ENCODE peak calls at places on chromosomes 1 and 21, in nine cellular contexts. S, V, I, T, L, O, P, H and A are unnamed samples.

GRCh38 chr1:64019818-64020217 is 183.6 kb upstream of the UBE2U start:
- DNase-seq in P (peak), H (peak), S (no peak), O (peak), V (no peak), L (peak), I (no peak), T (no peak), A (peak)

GRCh38 chr1:232594768-232595698 is 34.9 kb downstream of the SIPA1L2 start:
- DNase-seq in O (no peak), T (no peak), L (no peak), S (peak), P (no peak), I (no peak), H (no peak), V (no peak), A (no peak)

GRCh38 chr1:244049969-244050834 is 881 bp upstream of the ZBTB18 start:
- DNase-seq in P (no peak), S (no peak), I (no peak), T (no peak), V (no peak), H (no peak), L (peak), O (no peak), A (no peak)

GRCh38 chr1:41102653-41103052 is 81.1 kb upstream of the SLFNL1 start:
- DNase-seq in P (no peak), S (no peak), O (no peak), T (no peak), L (no peak), V (no peak), I (no peak), H (no peak), A (no peak)

GRCh38 chr1:228543396-228543795 is 56.2 kb downstream of the RNF187 start:
- DNase-seq in H (no peak), V (no peak), S (no peak), P (no peak), T (no peak), I (no peak), L (no peak), O (no peak), A (no peak)

GRCh38 chr21:29473808-29474207 is 175.1 kb downstream of the BACH1 start:
- DNase-seq in H (no peak), I (no peak), L (no peak), T (no peak), S (no peak), O (no peak), V (no peak), P (no peak), A (no peak)

GRCh38 chr1:242401937-242402336 is 122.6 kb downstream of the PLD5 start:
- DNase-seq in P (no peak), I (no peak), H (no peak), V (no peak), O (no peak), L (no peak), S (no peak), T (no peak), A (no peak)

GRCh38 chr1:82775402-82776000 is 974.8 kb downstream of the ADGRL2 start:
- DNase-seq in O (peak), S (peak), P (peak), I (no peak), V (no peak), L (no peak), T (no peak), H (peak), A (peak)

GRCh38 chr1:173863224-173864151 is 4.3 kb downstream of the GAS5 start:
- DNase-seq in T (no peak), V (no peak), L (no peak), H (no peak), P (no peak), O (no peak), S (no peak), I (no peak), A (no peak)

GRCh38 chr1:203380395-203381150 is 29.7 kb upstream of the FMOD start:
- DNase-seq in V (no peak), L (no peak), H (no peak), O (no peak), I (no peak), T (no peak), S (no peak), P (peak), A (no peak)

GRCh38 chr21:43608225-43608624 is 51.1 kb downstream of the HSF2BP start:
- DNase-seq in L (no peak), S (no peak), T (no peak), P (no peak), V (no peak), H (no peak), O (peak), I (no peak), A (no peak)

GRCh38 chr1:37509181-37509580 is 5.4 kb downstream of the MEAF6 start:
- DNase-seq in S (no peak), I (no peak), T (no peak), L (peak), V (no peak), P (no peak), H (no peak), O (peak), A (peak)

GRCh38 chr21:37914211-37914900 is 1.9 kb downstream of the KCNJ6 start:
- DNase-seq in V (peak), S (peak), H (no peak), O (no peak), T (no peak), P (no peak), L (no peak), I (peak), A (no peak)

GRCh38 chr1:83715550-83715949 is 283.4 kb downstream of the TTLL7 start:
- DNase-seq in O (no peak), H (no peak), I (no peak), V (no peak), P (no peak), S (no peak), T (no peak), L (no peak), A (no peak)

GRCh38 chr1:220962031-220962751 is 82.9 kb downstream of the HLX start:
- DNase-seq in O (peak), S (no peak), T (no peak), I (no peak), H (peak), L (peak), P (no peak), V (no peak), A (peak)

GRCh38 chr1:89953072-89953626 is 41.8 kb upstream of the ZNF326 start:
- DNase-seq in H (no peak), I (no peak), O (peak), T (no peak), L (peak), S (peak), V (no peak), P (peak), A (peak)

GRCh38 chr1:200877839-200878551 is 5.2 kb downstream of the GPR25 start:
- DNase-seq in S (no peak), P (peak), V (no peak), O (no peak), T (no peak), I (no peak), L (no peak), H (no peak), A (no peak)

GRCh38 chr1:26838474-26839338 is 12.2 kb downstream of the ZDHHC18 start:
- DNase-seq in T (no peak), I (no peak), O (no peak), H (no peak), V (no peak), L (peak), P (no peak), S (no peak), A (no peak)

GRCh38 chr1:32684167-32684811 is 18.3 kb downstream of the SYNC start:
- DNase-seq in O (peak), V (no peak), T (no peak), H (no peak), I (no peak), L (no peak), S (no peak), P (no peak), A (no peak)

GRCh38 chr1:210344706-210345105 is 16.0 kb downstream of the HHAT start:
- DNase-seq in H (no peak), O (no peak), T (no peak), S (no peak), P (no peak), I (no peak), V (no peak), L (no peak), A (no peak)